ENCODE peak calls at places on chromosomes 4 and X, in six cellular contexts. W is mesothelial cell of epicardium; L is AG08396; E is stimulated activated CD8-positive, alpha-beta memory T cell treated with anti-CD3 and anti-CD28 coated beads, Interleukin-7, amount 100 ng/mL, for 1 hour; T is GM19239; F is hepatocyte. G is an unnamed sample.

GRCh38 chrX:65491620-65492019 is 43.0 kb downstream of the LAS1L start:
- DNase-seq in W (no peak), L (no peak), E (no peak), T (no peak), F (no peak), G (no peak)

GRCh38 chrX:13147758-13148157 is 103.3 kb upstream of the FAM9C start:
- DNase-seq in W (no peak), L (no peak), E (no peak), T (no peak), F (no peak), G (peak)

GRCh38 chr4:70505152-70505748 is 13.1 kb upstream of the AMTN start:
- DNase-seq in W (peak), L (peak), E (peak), T (peak), F (peak), G (peak)

GRCh38 chrX:9356846-9357245 is 108.0 kb upstream of the TBL1X start:
- DNase-seq in W (no peak), L (no peak), E (no peak), T (no peak), F (no peak), G (no peak)

GRCh38 chr4:1192091-1192492 is 19.7 kb upstream of the SPON2 start:
- DNase-seq in W (no peak), L (peak), E (no peak), T (no peak), F (peak), G (peak)

GRCh38 chr4:17010426-17011087 is 112.1 kb upstream of the LDB2 start:
- DNase-seq in W (no peak), L (no peak), E (no peak), T (no peak), F (no peak), G (no peak)

GRCh38 chr4:9971711-9972110 is 49.6 kb downstream of the SLC2A9 start:
- DNase-seq in W (no peak), L (no peak), E (no peak), T (no peak), F (no peak), G (no peak)

GRCh38 chr4:150515135-150515534 is 66.8 kb upstream of the MAB21L2 start:
- DNase-seq in W (no peak), L (no peak), E (no peak), T (no peak), F (no peak), G (peak)

GRCh38 chrX:39850630-39851152 is 247.1 kb downstream of the BCOR start:
- DNase-seq in W (no peak), L (no peak), E (no peak), T (no peak), F (peak), G (peak)

GRCh38 chr4:8038702-8039251 is 99.1 kb upstream of the AFAP1 start:
- DNase-seq in W (no peak), L (no peak), E (no peak), T (no peak), F (no peak), G (no peak)

GRCh38 chr4:77100234-77100633 is 24.4 kb upstream of the CCNI start:
- DNase-seq in W (no peak), L (no peak), E (no peak), T (no peak), F (no peak), G (no peak)

GRCh38 chr4:180766903-180767302 is 1476.3 kb upstream of the TENM3 start:
- DNase-seq in W (no peak), L (no peak), E (no peak), T (no peak), F (no peak), G (no peak)

GRCh38 chrX:138886769-138887168 is 175.3 kb upstream of the FGF13 start:
- DNase-seq in W (no peak), L (no peak), E (no peak), T (no peak), F (peak), G (peak)

GRCh38 chr4:2402053-2402452 is 16.4 kb downstream of the ZFYVE28 start:
- DNase-seq in W (no peak), L (peak), E (no peak), T (no peak), F (peak), G (peak)

GRCh38 chr4:102345795-102346100 is 466 bp upstream of the SLC39A8 start:
- DNase-seq in W (no peak), L (no peak), E (no peak), T (no peak), F (no peak), G (no peak)

GRCh38 chr4:803884-804283 is 22.0 kb downstream of the CPLX1 start:
- DNase-seq in W (no peak), L (no peak), E (no peak), T (no peak), F (no peak), G (no peak)

GRCh38 chr4:56655627-56656345 is 25.3 kb downstream of the HOPX start:
- DNase-seq in W (no peak), L (peak), E (no peak), T (no peak), F (peak), G (peak)

GRCh38 chr4:164438321-164438720 is 315.6 kb upstream of the SMIM31 start:
- DNase-seq in W (no peak), L (no peak), E (no peak), T (no peak), F (no peak), G (no peak)

GRCh38 chrX:67601771-67602170 is 58.0 kb downstream of the AR start:
- DNase-seq in W (no peak), L (no peak), E (no peak), T (no peak), F (no peak), G (no peak)

GRCh38 chr4:128707864-128708263 is 101.6 kb upstream of the JADE1 start:
- DNase-seq in W (no peak), L (peak), E (no peak), T (no peak), F (no peak), G (no peak)

GRCh38 chr4:56049428-56050212 is 100.9 kb downstream of the CEP135 start:
- DNase-seq in W (no peak), L (peak), E (no peak), T (no peak), F (peak), G (no peak)

GRCh38 chr4:165016971-165017370 is 14.8 kb upstream of the TRIM60 start:
- DNase-seq in W (no peak), L (no peak), E (no peak), T (no peak), F (no peak), G (no peak)

GRCh38 chrX:145410622-145411021 is 163.3 kb downstream of the SPANXN1 start:
- DNase-seq in W (no peak), L (no peak), E (no peak), T (no peak), F (no peak), G (no peak)

GRCh38 chrX:65195621-65196020 is 219.4 kb upstream of the ZC4H2 start:
- DNase-seq in W (no peak), L (no peak), E (no peak), T (no peak), F (peak), G (no peak)

GRCh38 chr4:148926861-148927260 is 484.6 kb upstream of the NR3C2 start:
- DNase-seq in W (no peak), L (peak), E (no peak), T (no peak), F (peak), G (no peak)

GRCh38 chr4:7330811-7331681 is 103.7 kb downstream of the PSAPL1 start:
- DNase-seq in W (no peak), L (no peak), E (no peak), T (no peak), F (no peak), G (no peak)

G was measured in dermis microvascular lymphatic vessel endothelial cell.